ENCODE peak calls at places on chromosome 9, in five cellular contexts. G is substantia nigra, U is H9, N is heart left ventricle, W is breast epithelium. C is an unnamed sample.

GRCh38 chr9:132729235-132729890 is 59.1 kb downstream of the GTF3C4 start:
- DNase-seq in N (no peak), G (no peak), U (no peak), W (no peak), C (no peak)

GRCh38 chr9:135589596-135590485 is 28.3 kb downstream of the PAEP start:
- DNase-seq in U (no peak), W (no peak), G (no peak), N (no peak), C (no peak)

GRCh38 chr9:116791314-116791713 is 104.2 kb downstream of the TRIM32 start:
- DNase-seq in N (no peak), U (no peak), G (no peak), W (no peak), C (no peak)

GRCh38 chr9:107711528-107711927 is 222.0 kb upstream of the KLF4 start:
- DNase-seq in N (no peak), W (peak), G (no peak), U (no peak), C (no peak)

GRCh38 chr9:79858509-79858908 is 286.7 kb downstream of the TLE4 start:
- DNase-seq in G (no peak), N (no peak), U (no peak), W (no peak), C (no peak)

GRCh38 chr9:105333076-105333475 is 88.6 kb downstream of the SLC44A1 start:
- DNase-seq in G (no peak), W (no peak), N (no peak), U (no peak), C (no peak)

GRCh38 chr9:124467410-124468060 is 17.3 kb downstream of the ADGRD2 start:
- DNase-seq in G (no peak), U (no peak), W (no peak), N (no peak), C (no peak)

GRCh38 chr9:108186996-108187395 is 668.8 kb downstream of the ACTL7B start:
- DNase-seq in W (no peak), G (peak), N (peak), U (no peak), C (peak)

GRCh38 chr9:31394040-31394473 is 990.4 kb upstream of the ACO1 start:
- DNase-seq in N (no peak), U (no peak), W (no peak), G (no peak), C (no peak)

GRCh38 chr9:129038109-129038852 is 1.9 kb downstream of the MIGA2 start:
- DNase-seq in N (peak), G (no peak), U (no peak), W (no peak), C (peak)
- H3K27ac ChIP-seq in N (peak), G (peak), U (no peak), W (peak), C (no peak)

GRCh38 chr9:468766-469496 is 254.3 kb downstream of the DOCK8 start:
- DNase-seq in G (no peak), U (no peak), W (no peak), N (no peak), C (no peak)
- H3K27ac ChIP-seq in G (no peak), U (no peak), W (peak), N (peak), C (no peak)

GRCh38 chr9:110588296-110588695 is 8.8 kb upstream of the SVEP1 start:
- DNase-seq in G (no peak), U (no peak), N (no peak), W (no peak), C (no peak)

GRCh38 chr9:110590816-110591215 is 11.3 kb upstream of the SVEP1 start:
- DNase-seq in U (no peak), N (no peak), G (no peak), W (no peak), C (no peak)

GRCh38 chr9:110591526-110591925 is 12.0 kb upstream of the SVEP1 start:
- DNase-seq in G (no peak), U (no peak), W (no peak), N (no peak), C (no peak)

DNA sequence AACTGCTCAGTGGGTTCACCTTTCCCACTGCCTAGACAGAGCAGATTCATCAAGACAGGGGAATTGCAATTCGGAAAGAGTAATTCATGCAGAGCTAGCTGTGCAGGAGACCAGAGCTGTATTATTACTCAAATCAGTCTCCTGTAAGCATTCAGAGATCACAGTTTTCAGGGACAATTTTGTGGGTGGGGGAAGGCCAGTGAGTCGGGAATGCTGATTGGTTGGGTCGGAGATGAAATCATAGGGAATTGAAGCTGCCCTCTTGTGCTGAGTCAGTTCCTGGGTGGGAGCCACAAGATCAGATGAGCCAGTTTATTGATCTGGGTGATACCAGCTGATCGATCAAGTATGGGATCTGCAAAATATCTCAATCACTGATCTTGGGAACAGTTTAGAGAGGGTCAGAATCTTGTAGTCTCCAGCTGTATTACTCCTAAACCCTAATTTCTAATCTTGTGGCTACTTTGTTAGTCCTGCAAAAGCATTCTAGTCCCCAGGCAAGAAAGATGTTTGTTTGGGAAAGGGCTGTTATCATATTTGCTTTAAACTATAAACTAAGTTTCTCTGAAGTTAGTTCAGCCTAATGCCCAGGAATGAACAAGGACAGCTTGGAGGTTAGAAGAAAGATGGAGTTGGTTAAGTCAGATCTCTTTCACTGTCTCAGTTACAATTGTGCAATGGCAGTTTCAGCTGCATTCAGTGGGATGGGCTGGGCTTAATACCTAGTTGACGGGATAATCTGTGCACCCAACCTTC is 12.7 kb upstream of the SVEP1 start:
- DNase-seq in N (no peak), G (no peak), W (no peak), U (no peak), C (no peak)
- H3K27ac ChIP-seq in N (no peak), G (no peak), W (no peak), U (no peak), C (no peak)

GRCh38 chr9:95626885-95627558 is 110.3 kb upstream of the PTCH1 start:
- DNase-seq in W (no peak), N (peak), U (no peak), G (no peak), C (no peak)
- H3K27ac ChIP-seq in W (no peak), N (peak), U (no peak), G (no peak), C (no peak)

DNA sequence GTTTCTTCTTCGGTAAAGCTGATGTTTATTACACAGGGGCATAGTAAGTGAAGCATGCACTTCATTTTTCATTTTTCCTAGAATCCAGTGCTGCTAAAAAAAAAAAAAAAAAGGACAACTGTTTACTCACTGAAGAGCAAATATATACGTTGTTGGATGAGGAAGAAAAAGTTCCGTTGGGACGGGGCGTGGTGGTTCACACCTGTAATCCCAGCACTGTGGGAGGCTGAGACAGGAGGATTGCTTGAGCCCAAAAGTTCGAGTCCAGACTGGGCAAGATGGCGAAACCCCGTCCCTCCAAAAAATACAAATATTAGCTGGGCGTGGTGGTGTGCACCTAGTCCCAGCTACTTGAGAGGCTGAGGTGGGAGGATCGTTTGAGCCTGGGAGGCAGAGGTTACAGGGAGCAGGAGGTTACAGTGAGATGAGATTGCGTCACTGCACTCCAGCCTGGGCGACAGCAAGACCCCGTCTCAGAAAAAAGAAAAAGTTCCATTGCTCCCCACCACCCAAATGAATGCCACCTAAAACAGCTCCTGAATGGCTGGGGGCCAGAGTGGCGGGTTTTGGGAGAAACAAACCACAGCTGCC is 60.1 kb upstream of the GNE start:
- DNase-seq in N (no peak), U (no peak), W (no peak), G (no peak), C (no peak)
- H3K27ac ChIP-seq in N (no peak), U (no peak), W (peak), G (peak), C (no peak)

GRCh38 chr9:19976226-19976625 is 187.4 kb upstream of the SLC24A2 start:
- DNase-seq in W (no peak), U (no peak), N (no peak), G (no peak), C (no peak)
- H3K27ac ChIP-seq in W (no peak), U (no peak), N (no peak), G (no peak), C (no peak)

DNA sequence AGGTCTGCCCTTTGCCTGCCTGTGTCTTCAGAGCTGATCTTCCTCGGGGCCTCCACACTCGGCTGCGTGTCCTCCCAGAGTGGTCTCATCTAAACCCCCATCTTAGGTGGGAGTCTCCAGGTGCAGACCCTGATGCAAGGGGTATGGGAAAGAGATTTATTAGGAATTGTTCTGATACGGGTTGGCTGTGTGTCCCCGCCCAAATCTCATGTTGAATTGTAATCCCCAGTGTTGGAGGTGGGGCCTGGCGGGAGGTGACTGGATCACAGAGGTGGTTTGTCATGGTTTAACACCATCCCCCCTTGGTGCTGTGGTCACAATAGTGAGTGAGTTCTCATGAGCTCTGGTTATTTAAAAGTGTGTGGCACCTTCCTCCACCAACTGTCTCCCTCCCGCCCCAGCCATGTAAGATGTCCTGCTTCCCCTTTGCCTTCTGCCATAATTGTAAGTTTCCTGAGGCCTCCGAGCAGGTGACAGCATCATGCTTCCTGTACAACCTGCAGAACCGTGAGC is 208.4 kb downstream of the AOPEP start:
- DNase-seq in U (no peak), G (no peak), W (no peak), N (no peak), C (no peak)
- H3K27ac ChIP-seq in U (no peak), G (no peak), W (no peak), N (no peak), C (no peak)